ENCODE peak calls at places on chromosomes 12 and 14, in ten cellular contexts. One of them, this sample, is unnamed.

GRCh38 chr12:52278931-52279682 is 4.7 kb downstream of the KRT86 start:
- DNase-seq in psoas muscle: peak
- DNase-seq in AG04450: peak
- DNase-seq in fibroblast of the aortic adventitia: peak
- DNase-seq in heart left ventricle: peak
- DNase-seq in choroid plexus epithelial cell: peak
- DNase-seq in right atrium auricular region: peak
- DNase-seq in WERI-Rb-1: peak
- DNase-seq in gastrocnemius medialis: peak
- DNase-seq in cardiac fibroblast: peak
- DNase-seq in this sample: peak

GRCh38 chr14:91770185-91770584 is 38.3 kb upstream of the CATSPERB start:
- DNase-seq in psoas muscle: no peak
- DNase-seq in AG04450: no peak
- DNase-seq in fibroblast of the aortic adventitia: no peak
- DNase-seq in heart left ventricle: no peak
- DNase-seq in choroid plexus epithelial cell: no peak
- DNase-seq in right atrium auricular region: no peak
- DNase-seq in WERI-Rb-1: no peak
- DNase-seq in gastrocnemius medialis: no peak
- DNase-seq in cardiac fibroblast: no peak
- DNase-seq in this sample: no peak

GRCh38 chr12:66041651-66042363 is 88.7 kb downstream of the LLPH start:
- DNase-seq in psoas muscle: no peak
- DNase-seq in AG04450: no peak
- DNase-seq in fibroblast of the aortic adventitia: no peak
- DNase-seq in heart left ventricle: no peak
- DNase-seq in choroid plexus epithelial cell: no peak
- DNase-seq in right atrium auricular region: no peak
- DNase-seq in WERI-Rb-1: no peak
- DNase-seq in gastrocnemius medialis: no peak
- DNase-seq in cardiac fibroblast: no peak
- DNase-seq in this sample: no peak

GRCh38 chr14:68964300-68965093 is 14.6 kb downstream of the ACTN1 start:
- DNase-seq in psoas muscle: no peak
- DNase-seq in AG04450: no peak
- DNase-seq in fibroblast of the aortic adventitia: no peak
- DNase-seq in heart left ventricle: no peak
- DNase-seq in choroid plexus epithelial cell: peak
- DNase-seq in right atrium auricular region: no peak
- DNase-seq in WERI-Rb-1: no peak
- DNase-seq in gastrocnemius medialis: no peak
- DNase-seq in cardiac fibroblast: peak
- DNase-seq in this sample: no peak

GRCh38 chr14:20436363-20436755 is 393 bp upstream of the KLHL33 start:
- DNase-seq in psoas muscle: no peak
- DNase-seq in AG04450: no peak
- DNase-seq in fibroblast of the aortic adventitia: peak
- DNase-seq in heart left ventricle: no peak
- DNase-seq in choroid plexus epithelial cell: peak
- DNase-seq in right atrium auricular region: no peak
- DNase-seq in WERI-Rb-1: no peak
- DNase-seq in gastrocnemius medialis: no peak
- DNase-seq in cardiac fibroblast: peak
- DNase-seq in this sample: no peak

GRCh38 chr12:122148657-122149056 is 25.4 kb downstream of the IL31 start:
- DNase-seq in psoas muscle: no peak
- DNase-seq in AG04450: peak
- DNase-seq in fibroblast of the aortic adventitia: peak
- DNase-seq in heart left ventricle: no peak
- DNase-seq in choroid plexus epithelial cell: no peak
- DNase-seq in right atrium auricular region: no peak
- DNase-seq in WERI-Rb-1: no peak
- DNase-seq in gastrocnemius medialis: no peak
- DNase-seq in cardiac fibroblast: peak
- DNase-seq in this sample: no peak

GRCh38 chr12:31321565-31322228 is 4.3 kb downstream of the SINHCAF start:
- DNase-seq in psoas muscle: no peak
- DNase-seq in AG04450: no peak
- DNase-seq in fibroblast of the aortic adventitia: peak
- DNase-seq in heart left ventricle: no peak
- DNase-seq in choroid plexus epithelial cell: peak
- DNase-seq in right atrium auricular region: no peak
- DNase-seq in WERI-Rb-1: no peak
- DNase-seq in gastrocnemius medialis: no peak
- DNase-seq in cardiac fibroblast: peak
- DNase-seq in this sample: no peak

GRCh38 chr14:62505045-62505444 is 540.2 kb downstream of the KCNH5 start:
- DNase-seq in psoas muscle: no peak
- DNase-seq in AG04450: no peak
- DNase-seq in fibroblast of the aortic adventitia: no peak
- DNase-seq in heart left ventricle: no peak
- DNase-seq in choroid plexus epithelial cell: no peak
- DNase-seq in right atrium auricular region: no peak
- DNase-seq in WERI-Rb-1: no peak
- DNase-seq in gastrocnemius medialis: no peak
- DNase-seq in cardiac fibroblast: no peak
- DNase-seq in this sample: no peak

GRCh38 chr12:25323774-25324086 is 73.0 kb upstream of the KRAS start:
- DNase-seq in psoas muscle: no peak
- DNase-seq in AG04450: no peak
- DNase-seq in fibroblast of the aortic adventitia: no peak
- DNase-seq in heart left ventricle: no peak
- DNase-seq in choroid plexus epithelial cell: peak
- DNase-seq in right atrium auricular region: no peak
- DNase-seq in WERI-Rb-1: no peak
- DNase-seq in gastrocnemius medialis: no peak
- DNase-seq in cardiac fibroblast: no peak
- DNase-seq in this sample: no peak

GRCh38 chr14:92945959-92946846 is 23.3 kb downstream of the CHGA start:
- DNase-seq in psoas muscle: peak
- DNase-seq in AG04450: no peak
- DNase-seq in fibroblast of the aortic adventitia: peak
- DNase-seq in heart left ventricle: peak
- DNase-seq in choroid plexus epithelial cell: peak
- DNase-seq in right atrium auricular region: peak
- DNase-seq in WERI-Rb-1: no peak
- DNase-seq in gastrocnemius medialis: no peak
- DNase-seq in cardiac fibroblast: peak
- DNase-seq in this sample: no peak

GRCh38 chr12:52029686-52030085 is 21.6 kb upstream of the NR4A1 start:
- DNase-seq in psoas muscle: peak
- DNase-seq in AG04450: no peak
- DNase-seq in fibroblast of the aortic adventitia: peak
- DNase-seq in heart left ventricle: no peak
- DNase-seq in choroid plexus epithelial cell: peak
- DNase-seq in right atrium auricular region: no peak
- DNase-seq in WERI-Rb-1: peak
- DNase-seq in gastrocnemius medialis: no peak
- DNase-seq in cardiac fibroblast: peak
- DNase-seq in this sample: no peak

GRCh38 chr12:89167986-89168385 is 184.3 kb downstream of the DUSP6 start:
- DNase-seq in psoas muscle: no peak
- DNase-seq in AG04450: no peak
- DNase-seq in fibroblast of the aortic adventitia: no peak
- DNase-seq in heart left ventricle: no peak
- DNase-seq in choroid plexus epithelial cell: no peak
- DNase-seq in right atrium auricular region: no peak
- DNase-seq in WERI-Rb-1: no peak
- DNase-seq in gastrocnemius medialis: no peak
- DNase-seq in cardiac fibroblast: no peak
- DNase-seq in this sample: no peak

GRCh38 chr12:64039285-64039871 is 182.7 kb downstream of the KICS2 start:
- DNase-seq in psoas muscle: no peak
- DNase-seq in AG04450: peak
- DNase-seq in fibroblast of the aortic adventitia: peak
- DNase-seq in heart left ventricle: no peak
- DNase-seq in choroid plexus epithelial cell: peak
- DNase-seq in right atrium auricular region: no peak
- DNase-seq in WERI-Rb-1: no peak
- DNase-seq in gastrocnemius medialis: no peak
- DNase-seq in cardiac fibroblast: peak
- DNase-seq in this sample: no peak

GRCh38 chr12:105740970-105741725 is 397.6 kb downstream of the NUAK1 start:
- DNase-seq in psoas muscle: peak
- DNase-seq in AG04450: no peak
- DNase-seq in fibroblast of the aortic adventitia: peak
- DNase-seq in heart left ventricle: peak
- DNase-seq in choroid plexus epithelial cell: peak
- DNase-seq in right atrium auricular region: no peak
- DNase-seq in WERI-Rb-1: no peak
- DNase-seq in gastrocnemius medialis: peak
- DNase-seq in cardiac fibroblast: peak
- DNase-seq in this sample: no peak

GRCh38 chr14:93132472-93133065 is 16.8 kb upstream of the ITPK1 start:
- DNase-seq in psoas muscle: no peak
- DNase-seq in AG04450: no peak
- DNase-seq in fibroblast of the aortic adventitia: peak
- DNase-seq in heart left ventricle: no peak
- DNase-seq in choroid plexus epithelial cell: peak
- DNase-seq in right atrium auricular region: no peak
- DNase-seq in WERI-Rb-1: peak
- DNase-seq in gastrocnemius medialis: no peak
- DNase-seq in cardiac fibroblast: peak
- DNase-seq in this sample: no peak

GRCh38 chr12:62190921-62191746 is 69.1 kb upstream of the USP15 start:
- DNase-seq in psoas muscle: no peak
- DNase-seq in AG04450: peak
- DNase-seq in fibroblast of the aortic adventitia: no peak
- DNase-seq in heart left ventricle: peak
- DNase-seq in choroid plexus epithelial cell: no peak
- DNase-seq in right atrium auricular region: no peak
- DNase-seq in WERI-Rb-1: peak
- DNase-seq in gastrocnemius medialis: no peak
- DNase-seq in cardiac fibroblast: no peak
- DNase-seq in this sample: no peak

GRCh38 chr14:64960762-64961276 is 11.3 kb downstream of the RAB15 start:
- DNase-seq in psoas muscle: peak
- DNase-seq in AG04450: no peak
- DNase-seq in fibroblast of the aortic adventitia: no peak
- DNase-seq in heart left ventricle: no peak
- DNase-seq in choroid plexus epithelial cell: no peak
- DNase-seq in right atrium auricular region: no peak
- DNase-seq in WERI-Rb-1: no peak
- DNase-seq in gastrocnemius medialis: no peak
- DNase-seq in cardiac fibroblast: no peak
- DNase-seq in this sample: no peak
- TF ChIP-seq CTCF in psoas muscle: no peak
- TF ChIP-seq CTCF in AG04450: no peak
- TF ChIP-seq CTCF in fibroblast of the aortic adventitia: no peak
- TF ChIP-seq CTCF in heart left ventricle: no peak
- TF ChIP-seq CTCF in choroid plexus epithelial cell: peak
- TF ChIP-seq CTCF in right atrium auricular region: no peak
- TF ChIP-seq CTCF in WERI-Rb-1: peak
- TF ChIP-seq CTCF in gastrocnemius medialis: no peak
- TF ChIP-seq CTCF in cardiac fibroblast: peak
- TF ChIP-seq CTCF in this sample: no peak

GRCh38 chr14:24135584-24135833 is 485 bp upstream of the PSME1 start:
- DNase-seq in psoas muscle: no peak
- DNase-seq in AG04450: no peak
- DNase-seq in fibroblast of the aortic adventitia: no peak
- DNase-seq in heart left ventricle: no peak
- DNase-seq in choroid plexus epithelial cell: no peak
- DNase-seq in right atrium auricular region: no peak
- DNase-seq in WERI-Rb-1: no peak
- DNase-seq in gastrocnemius medialis: no peak
- DNase-seq in cardiac fibroblast: no peak
- DNase-seq in this sample: no peak
- H3K4me3 ChIP-seq in psoas muscle: peak
- H3K4me3 ChIP-seq in AG04450: peak
- H3K4me3 ChIP-seq in fibroblast of the aortic adventitia: peak
- H3K4me3 ChIP-seq in heart left ventricle: peak
- H3K4me3 ChIP-seq in choroid plexus epithelial cell: peak
- H3K4me3 ChIP-seq in right atrium auricular region: peak
- H3K4me3 ChIP-seq in WERI-Rb-1: peak
- H3K4me3 ChIP-seq in gastrocnemius medialis: peak
- H3K4me3 ChIP-seq in cardiac fibroblast: peak
- H3K4me3 ChIP-seq in this sample: peak

GRCh38 chr14:95609398-95609990 is 74.6 kb downstream of the GLRX5 start:
- DNase-seq in psoas muscle: no peak
- DNase-seq in AG04450: no peak
- DNase-seq in fibroblast of the aortic adventitia: peak
- DNase-seq in heart left ventricle: no peak
- DNase-seq in choroid plexus epithelial cell: peak
- DNase-seq in right atrium auricular region: no peak
- DNase-seq in WERI-Rb-1: peak
- DNase-seq in gastrocnemius medialis: no peak
- DNase-seq in cardiac fibroblast: peak
- DNase-seq in this sample: no peak

GRCh38 chr14:95619785-95620417 is 66.3 kb upstream of the TCL1B start:
- DNase-seq in psoas muscle: no peak
- DNase-seq in AG04450: no peak
- DNase-seq in fibroblast of the aortic adventitia: no peak
- DNase-seq in heart left ventricle: no peak
- DNase-seq in choroid plexus epithelial cell: no peak
- DNase-seq in right atrium auricular region: no peak
- DNase-seq in WERI-Rb-1: no peak
- DNase-seq in gastrocnemius medialis: no peak
- DNase-seq in cardiac fibroblast: no peak
- DNase-seq in this sample: no peak

GRCh38 chr14:95611293-95611880 is 74.8 kb upstream of the TCL1B start:
- DNase-seq in psoas muscle: no peak
- DNase-seq in AG04450: no peak
- DNase-seq in fibroblast of the aortic adventitia: no peak
- DNase-seq in heart left ventricle: no peak
- DNase-seq in choroid plexus epithelial cell: no peak
- DNase-seq in right atrium auricular region: no peak
- DNase-seq in WERI-Rb-1: no peak
- DNase-seq in gastrocnemius medialis: no peak
- DNase-seq in cardiac fibroblast: no peak
- DNase-seq in this sample: no peak

GRCh38 chr14:95614335-95614734 is 71.9 kb upstream of the TCL1B start:
- DNase-seq in psoas muscle: no peak
- DNase-seq in AG04450: no peak
- DNase-seq in fibroblast of the aortic adventitia: peak
- DNase-seq in heart left ventricle: no peak
- DNase-seq in choroid plexus epithelial cell: no peak
- DNase-seq in right atrium auricular region: no peak
- DNase-seq in WERI-Rb-1: peak
- DNase-seq in gastrocnemius medialis: no peak
- DNase-seq in cardiac fibroblast: no peak
- DNase-seq in this sample: no peak
- TF ChIP-seq CTCF in psoas muscle: no peak
- TF ChIP-seq CTCF in AG04450: no peak
- TF ChIP-seq CTCF in fibroblast of the aortic adventitia: no peak
- TF ChIP-seq CTCF in heart left ventricle: no peak
- TF ChIP-seq CTCF in choroid plexus epithelial cell: no peak
- TF ChIP-seq CTCF in right atrium auricular region: no peak
- TF ChIP-seq CTCF in WERI-Rb-1: peak
- TF ChIP-seq CTCF in gastrocnemius medialis: no peak
- TF ChIP-seq CTCF in cardiac fibroblast: no peak
- TF ChIP-seq CTCF in this sample: no peak

DNA sequence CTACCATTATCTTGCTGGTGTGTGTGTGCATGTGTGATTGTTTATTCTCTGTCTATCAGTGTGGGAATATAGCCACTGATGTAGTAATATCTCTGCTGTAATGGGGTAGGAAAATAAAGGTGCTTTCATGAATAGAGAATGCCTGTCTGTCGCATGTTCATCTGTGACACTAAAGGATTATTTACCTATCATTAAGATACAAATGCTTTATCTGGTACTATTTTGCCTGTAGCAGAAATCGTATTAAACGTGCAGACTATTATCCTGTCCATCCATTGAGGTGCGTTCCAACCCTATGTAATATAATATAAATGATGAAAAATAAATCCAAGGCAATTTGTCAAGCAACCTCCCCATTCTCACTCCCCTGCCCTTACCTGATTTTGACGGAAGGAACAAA is 1215.1 kb downstream of the BCL11B start:
- DNase-seq in psoas muscle: no peak
- DNase-seq in AG04450: no peak
- DNase-seq in fibroblast of the aortic adventitia: no peak
- DNase-seq in heart left ventricle: no peak
- DNase-seq in choroid plexus epithelial cell: no peak
- DNase-seq in right atrium auricular region: no peak
- DNase-seq in WERI-Rb-1: no peak
- DNase-seq in gastrocnemius medialis: no peak
- DNase-seq in cardiac fibroblast: no peak
- DNase-seq in this sample: no peak
- H3K4me3 ChIP-seq in psoas muscle: no peak
- H3K4me3 ChIP-seq in AG04450: no peak
- H3K4me3 ChIP-seq in fibroblast of the aortic adventitia: no peak
- H3K4me3 ChIP-seq in heart left ventricle: no peak
- H3K4me3 ChIP-seq in choroid plexus epithelial cell: no peak
- H3K4me3 ChIP-seq in right atrium auricular region: no peak
- H3K4me3 ChIP-seq in WERI-Rb-1: no peak
- H3K4me3 ChIP-seq in gastrocnemius medialis: no peak
- H3K4me3 ChIP-seq in cardiac fibroblast: no peak
- H3K4me3 ChIP-seq in this sample: no peak